ENCODE peak calls at places on chromosomes 1 and 21, in five cellular contexts. H, M, D, Z and K are unnamed samples.

GRCh38 chr1:17075470-17076255 is 21.8 kb upstream of the SDHB start:
- DNase-seq in H (peak; percentile 32), M (peak; percentile 36), D (peak; percentile 46), Z (no peak), K (peak; percentile 51)

GRCh38 chr1:74933500-74933899 is 200.5 kb downstream of the TYW3 start:
- DNase-seq in H (no peak), M (no peak), D (no peak), Z (no peak), K (no peak)

GRCh38 chr21:45780647-45781046 is 137.1 kb downstream of the PCBP3 start:
- DNase-seq in H (no peak), M (no peak), D (no peak), Z (no peak), K (no peak)

GRCh38 chr1:109264379-109264755 is 15.0 kb downstream of the CELSR2 start:
- DNase-seq in H (no peak), M (no peak), D (no peak), Z (no peak), K (no peak)

GRCh38 chr1:6519935-6520621 is 28.6 kb upstream of the PLEKHG5 start:
- DNase-seq in H (peak; percentile 55), M (peak; percentile 91), D (no peak), Z (peak; percentile 38), K (peak; percentile 87)

GRCh38 chr1:65494671-65495070 is 74.2 kb downstream of the LEPR start:
- DNase-seq in H (no peak), M (no peak), D (no peak), Z (no peak), K (no peak)

GRCh38 chr1:30982431-30982830 is 73.9 kb upstream of the SDC3 start:
- DNase-seq in H (no peak), M (no peak), D (no peak), Z (no peak), K (no peak)

GRCh38 chr1:112533029-112533428 is 24.3 kb downstream of the WNT2B start:
- DNase-seq in H (no peak), M (no peak), D (no peak), Z (no peak), K (no peak)

GRCh38 chr1:15308135-15308534 is 61.1 kb downstream of the FHAD1 start:
- DNase-seq in H (no peak), M (no peak), D (no peak), Z (no peak), K (no peak)

GRCh38 chr1:19338323-19338762 is 26.2 kb downstream of the SLC66A1 start:
- DNase-seq in H (no peak), M (peak; percentile 65), D (peak; percentile 55), Z (no peak), K (no peak)

GRCh38 chr1:147292012-147292411 is 49.5 kb downstream of the CHD1L start:
- DNase-seq in H (no peak), M (peak; percentile 65), D (no peak), Z (no peak), K (no peak)

GRCh38 chr1:59743324-59744108 is 71.2 kb upstream of the HOOK1 start:
- DNase-seq in H (no peak), M (no peak), D (no peak), Z (no peak), K (no peak)

GRCh38 chr1:15426492-15427279 is 11.6 kb upstream of the CTRC start:
- DNase-seq in H (no peak), M (peak; percentile 27), D (no peak), Z (peak; percentile 72), K (no peak)

GRCh38 chr1:29450591-29450990 is 214.3 kb downstream of the PTPRU start:
- DNase-seq in H (no peak), M (no peak), D (no peak), Z (no peak), K (peak; percentile 48)

GRCh38 chr1:210248341-210248740 is 15.7 kb downstream of the SERTAD4 start:
- DNase-seq in H (no peak), M (no peak), D (no peak), Z (no peak), K (no peak)

GRCh38 chr1:183023601-183024351 is 556 bp downstream of the LAMC1 start:
- DNase-seq in H (peak; percentile 45), M (peak; percentile 83), D (peak; percentile 70), Z (peak; percentile 62), K (peak; percentile 92)

GRCh38 chr1:183024352-183025337 is 1.4 kb downstream of the LAMC1 start:
- DNase-seq in H (no peak), M (peak; percentile 33), D (no peak), Z (no peak), K (no peak)

GRCh38 chr1:183022202-183023145 is 746 bp upstream of the LAMC1 start:
- DNase-seq in H (peak; percentile 17), M (peak; percentile 96), D (peak; percentile 40), Z (peak; percentile 93), K (peak; percentile 93)

GRCh38 chr1:183021405-183022201 is 1.6 kb upstream of the LAMC1 start:
- DNase-seq in H (no peak), M (no peak), D (no peak), Z (no peak), K (no peak)

GRCh38 chr1:183023146-183023600 is at the start of gene LAMC1:
- DNase-seq in H (peak; percentile 90), M (peak; percentile 62), D (peak; percentile 90), Z (peak; percentile 72), K (peak; percentile 95)
- TF ChIP-seq CTCF in H (no peak), M (no peak), D (peak; percentile 6), Z (no peak), K (no peak)

GRCh38 chr1:171931752-171932151 is 90.5 kb downstream of the DNM3 start:
- DNase-seq in H (no peak), M (no peak), D (no peak), Z (no peak), K (no peak)

GRCh38 chr1:171935086-171935485 is 93.8 kb downstream of the DNM3 start:
- DNase-seq in H (no peak), M (no peak), D (no peak), Z (no peak), K (no peak)

GRCh38 chr1:171934664-171935063 is 93.4 kb downstream of the DNM3 start:
- DNase-seq in H (no peak), M (no peak), D (no peak), Z (no peak), K (no peak)

DNA sequence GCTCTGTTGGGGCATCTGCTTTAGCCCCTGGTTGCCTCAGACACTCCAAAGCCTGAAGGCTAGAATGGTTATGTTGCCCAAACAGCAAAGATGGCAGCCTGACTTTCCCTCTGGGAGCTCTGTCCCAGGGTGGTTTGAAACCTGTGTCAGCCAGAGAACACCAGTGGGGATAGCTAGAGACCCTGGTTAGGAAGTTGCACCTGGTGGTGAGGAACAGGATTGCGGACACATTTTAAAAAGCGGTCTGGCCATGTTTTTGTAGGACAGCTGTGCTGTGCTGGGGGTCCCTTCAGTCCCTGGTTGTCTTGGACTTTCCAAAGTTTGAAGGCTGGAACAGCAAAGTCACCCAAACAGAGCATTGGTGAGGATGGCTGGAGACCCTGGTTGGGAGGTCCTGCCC is 87.8 kb downstream of the DNM3 start:
- DNase-seq in H (no peak), M (no peak), D (no peak), Z (no peak), K (no peak)
- TF ChIP-seq CTCF in H (peak; percentile 45), M (peak; percentile 30), D (peak; percentile 45), Z (no peak), K (peak; percentile 44)

DNA sequence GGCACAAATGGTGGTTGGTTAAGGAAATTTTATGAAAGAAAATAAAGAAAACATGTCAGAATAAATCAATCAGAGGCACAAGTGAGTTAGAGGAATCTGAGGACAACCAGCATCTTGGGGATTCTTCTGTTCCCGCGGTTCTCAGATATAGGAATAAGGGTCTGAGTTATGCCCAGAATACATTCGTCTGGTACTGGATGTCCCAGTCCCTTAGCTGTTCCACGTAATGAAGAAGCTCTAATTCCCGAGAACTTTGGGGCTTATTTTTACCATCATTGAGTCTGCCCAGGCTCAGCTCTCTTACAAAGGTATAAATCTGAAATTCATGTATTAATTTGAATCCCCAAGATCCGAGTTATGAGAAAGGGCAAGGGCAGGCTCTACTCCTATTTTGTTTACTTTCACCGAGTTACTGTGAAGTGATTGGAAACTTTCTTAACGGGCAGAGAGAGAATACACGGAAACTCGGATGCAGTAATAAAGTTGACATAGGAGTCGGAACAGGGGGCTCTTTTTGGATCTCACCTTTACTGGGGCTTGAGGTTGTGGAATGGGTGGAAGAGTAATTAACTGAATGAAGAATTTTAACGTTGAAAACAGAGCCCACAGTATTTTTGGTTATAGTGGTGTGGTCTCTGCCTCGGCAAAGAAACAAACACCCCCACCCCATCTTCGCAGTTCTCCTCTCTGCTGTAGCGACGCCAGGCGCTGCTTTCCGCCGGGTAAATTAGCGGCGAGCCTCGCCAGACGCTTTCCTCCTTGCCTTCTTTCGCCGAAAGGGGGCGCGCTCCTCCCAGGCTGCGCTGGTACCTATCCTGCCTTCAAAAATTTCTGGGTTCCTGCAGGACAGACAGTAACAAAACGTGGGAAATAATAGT is 7.1 kb downstream of the PRRX1 start:
- DNase-seq in H (peak; percentile 81), M (peak; percentile 23), D (peak; percentile 86), Z (peak; percentile 31), K (no peak)
- TF ChIP-seq CTCF in H (peak; percentile 79), M (peak; percentile 69), D (peak; percentile 89), Z (no peak), K (peak; percentile 92)

DNA sequence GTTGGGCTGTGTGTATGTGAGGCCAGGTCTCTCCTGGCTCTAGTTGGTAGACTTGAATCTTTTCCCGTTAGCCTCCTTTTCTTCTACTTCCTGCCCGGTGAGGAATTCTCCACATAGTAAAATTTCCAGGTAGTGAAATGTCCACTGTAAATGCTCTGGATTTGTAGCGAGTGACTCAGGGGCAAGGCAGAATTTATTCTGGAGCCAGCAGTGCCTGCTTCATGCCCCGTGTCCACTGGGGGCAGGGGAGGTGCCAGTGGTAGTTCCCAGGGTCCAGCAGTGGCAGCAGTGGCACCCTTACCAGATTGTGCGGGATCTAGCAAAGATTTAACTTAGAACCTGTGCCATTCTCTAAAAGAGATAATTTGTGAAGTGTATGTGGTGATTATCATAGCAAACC is 74.5 kb upstream of the USP24 start:
- DNase-seq in H (no peak), M (no peak), D (no peak), Z (no peak), K (no peak)
- TF ChIP-seq CTCF in H (no peak), M (peak; percentile 20), D (peak; percentile 30), Z (no peak), K (peak; percentile 14)

GRCh38 chr1:32180186-32181060 is 948 bp downstream of the TXLNA start:
- DNase-seq in H (peak; percentile 25), M (peak; percentile 46), D (peak; percentile 48), Z (peak; percentile 58), K (no peak)
- TF ChIP-seq CTCF in H (no peak), M (no peak), D (no peak), Z (no peak), K (peak; percentile 53)

DNA sequence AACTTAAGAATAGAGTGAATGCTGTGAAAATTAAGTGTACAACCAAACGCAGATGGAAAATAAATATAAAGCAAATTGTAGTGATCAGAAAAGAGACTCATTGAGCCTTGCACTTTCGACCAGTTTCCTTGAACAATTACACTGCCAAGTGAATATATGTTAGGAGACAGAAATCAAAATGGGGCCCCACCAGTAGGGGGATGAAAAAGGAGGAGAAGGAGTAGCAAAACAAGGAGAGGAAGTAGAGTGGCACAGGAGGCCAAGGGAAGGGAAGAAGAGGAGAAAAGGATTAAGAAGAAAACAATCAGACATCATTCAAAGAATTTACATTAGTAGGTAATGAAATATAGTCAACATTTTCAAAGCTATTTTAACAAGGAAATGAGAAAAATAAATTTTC is 1770.6 kb downstream of the PLA2G4A start:
- DNase-seq in H (no peak), M (no peak), D (no peak), Z (no peak), K (no peak)
- TF ChIP-seq CTCF in H (peak; percentile 30), M (no peak), D (peak; percentile 12), Z (no peak), K (peak; percentile 6)